ENCODE peak calls at places on chromosomes 6 and 20, in eight cellular contexts. G is NCI-H446 treated with DMSO at 0.1 percent for 48 hours; A is naive thymus-derived CD8-positive, alpha-beta T cell; U is fibroblast of the conjunctiva; R is left ventricle myocardium inferior; O is Caki2; Y is NCI-H2029 treated with DMSO at 0.1 percent for 48 hours; F is DMS 273 treated with DMSO at 0.1 percent for 48 hours. W is an unnamed sample.

GRCh38 chr20:41095110-41095969 is 42.0 kb upstream of the PLCG1 start:
- DNase-seq in G (no peak), A (peak; percentile 27), U (peak; percentile 58), R (peak; percentile 43), O (peak; percentile 49), Y (peak; percentile 36), F (peak; percentile 5), W (peak; percentile 68)

GRCh38 chr6:68080074-68080473 is 555.0 kb upstream of the ADGRB3 start:
- DNase-seq in G (no peak), A (no peak), U (no peak), R (no peak), O (no peak), Y (no peak), F (no peak), W (no peak)

GRCh38 chr6:122284848-122285247 is 114.6 kb upstream of the HSF2 start:
- DNase-seq in G (no peak), A (no peak), U (no peak), R (no peak), O (no peak), Y (no peak), F (no peak), W (no peak)

GRCh38 chr6:18492957-18493356 is 105.8 kb downstream of the RNF144B start:
- DNase-seq in G (no peak), A (no peak), U (no peak), R (no peak), O (peak; percentile 94), Y (no peak), F (no peak), W (no peak)

GRCh38 chr6:106084973-106085686 is 1.0 kb upstream of the PRDM1 start:
- DNase-seq in G (no peak), A (no peak), U (no peak), R (no peak), O (peak; percentile 27), Y (peak; percentile 9), F (no peak), W (no peak)

GRCh38 chr6:120274547-120274946 is 925.0 kb upstream of the MAN1A1 start:
- DNase-seq in G (no peak), A (no peak), U (no peak), R (no peak), O (no peak), Y (no peak), F (no peak), W (no peak)

GRCh38 chr6:64074981-64075380 is 439.4 kb downstream of the PHF3 start:
- DNase-seq in G (no peak), A (no peak), U (no peak), R (no peak), O (no peak), Y (no peak), F (no peak), W (no peak)

GRCh38 chr6:21870071-21870729 is 276.6 kb downstream of the SOX4 start:
- DNase-seq in G (peak; percentile 77), A (no peak), U (no peak), R (no peak), O (no peak), Y (no peak), F (no peak), W (no peak)

GRCh38 chr20:57529810-57530209 is 4.9 kb upstream of the CTCFL start:
- DNase-seq in G (no peak), A (no peak), U (no peak), R (no peak), O (no peak), Y (no peak), F (no peak), W (no peak)

GRCh38 chr20:45890077-45890996 is 671 bp downstream of the NEURL2 start:
- DNase-seq in G (no peak), A (peak; percentile 33), U (peak; percentile 79), R (peak; percentile 85), O (no peak), Y (peak; percentile 12), F (no peak), W (peak; percentile 72)

GRCh38 chr6:159875194-159875593 is 15.6 kb upstream of the MAS1 start:
- DNase-seq in G (no peak), A (no peak), U (no peak), R (no peak), O (no peak), Y (peak; percentile 37), F (no peak), W (no peak)

GRCh38 chr6:29685718-29686326 is 4.9 kb upstream of the ZFP57 start:
- DNase-seq in G (no peak), A (no peak), U (no peak), R (peak; percentile 37), O (no peak), Y (no peak), F (no peak), W (peak; percentile 9)

GRCh38 chr6:31092769-31093505 is 19.4 kb downstream of the C6orf15 start:
- DNase-seq in G (no peak), A (no peak), U (no peak), R (no peak), O (no peak), Y (no peak), F (no peak), W (no peak)

GRCh38 chr6:166173292-166173951 is 5.8 kb upstream of the TBXT start:
- DNase-seq in G (no peak), A (no peak), U (no peak), R (no peak), O (no peak), Y (peak; percentile 68), F (no peak), W (no peak)

GRCh38 chr20:61263938-61264337 is 11.9 kb downstream of the CDH4 start:
- DNase-seq in G (no peak), A (no peak), U (no peak), R (no peak), O (no peak), Y (no peak), F (no peak), W (no peak)

GRCh38 chr6:124780621-124781020 is 181.6 kb upstream of the RNF217 start:
- DNase-seq in G (no peak), A (no peak), U (no peak), R (no peak), O (peak; percentile 66), Y (no peak), F (no peak), W (no peak)

GRCh38 chr20:22925613-22925983 is 109.5 kb upstream of the SSTR4 start:
- DNase-seq in G (no peak), A (no peak), U (no peak), R (no peak), O (no peak), Y (no peak), F (no peak), W (no peak)

GRCh38 chr20:50572922-50573777 is 63.0 kb downstream of the PTPN1 start:
- DNase-seq in G (peak; percentile 98), A (no peak), U (peak; percentile 85), R (peak; percentile 60), O (no peak), Y (peak; percentile 94), F (peak; percentile 90), W (peak; percentile 87)

GRCh38 chr6:124132256-124132655 is 328.6 kb downstream of the NKAIN2 start:
- DNase-seq in G (no peak), A (no peak), U (no peak), R (no peak), O (no peak), Y (peak; percentile 73), F (no peak), W (no peak)

GRCh38 chr20:50019466-50020256 is 36.9 kb downstream of the SNAI1 start:
- DNase-seq in G (peak; percentile 75), A (no peak), U (no peak), R (peak; percentile 46), O (no peak), Y (no peak), F (no peak), W (peak; percentile 73)

GRCh38 chr20:18571578-18571977 is 4.3 kb downstream of the SMIM26 start:
- DNase-seq in G (no peak), A (no peak), U (no peak), R (no peak), O (no peak), Y (no peak), F (no peak), W (no peak)

GRCh38 chr6:144036064-144036873 is 28.2 kb upstream of the PLAGL1 start:
- DNase-seq in G (no peak), A (no peak), U (peak; percentile 61), R (no peak), O (no peak), Y (no peak), F (no peak), W (peak; percentile 23)

GRCh38 chr6:1624848-1625341 is 15.2 kb downstream of the FOXC1 start:
- DNase-seq in G (no peak), A (no peak), U (no peak), R (no peak), O (no peak), Y (no peak), F (no peak), W (no peak)

GRCh38 chr6:137723273-137724017 is 143.6 kb upstream of the TNFAIP3 start:
- DNase-seq in G (no peak), A (no peak), U (no peak), R (no peak), O (no peak), Y (no peak), F (no peak), W (no peak)

GRCh38 chr6:97306946-97307345 is 23.9 kb upstream of the MMS22L start:
- DNase-seq in G (no peak), A (no peak), U (no peak), R (no peak), O (no peak), Y (no peak), F (no peak), W (no peak)

GRCh38 chr6:42960243-42961019 is at the start of gene GNMT:
- DNase-seq in G (no peak), A (peak; percentile 43), U (no peak), R (peak; percentile 68), O (no peak), Y (peak; percentile 51), F (peak; percentile 25), W (peak; percentile 55)

GRCh38 chr6:80547827-80548226 is 441.4 kb downstream of the BCKDHB start:
- DNase-seq in G (no peak), A (no peak), U (peak; percentile 76), R (no peak), O (peak; percentile 10), Y (no peak), F (no peak), W (no peak)

GRCh38 chr6:12048609-12049008 is 36.5 kb downstream of the HIVEP1 start:
- DNase-seq in G (no peak), A (no peak), U (no peak), R (no peak), O (no peak), Y (no peak), F (no peak), W (no peak)

GRCh38 chr6:161143663-161144430 is 130.0 kb downstream of the AGPAT4 start:
- DNase-seq in G (no peak), A (no peak), U (no peak), R (no peak), O (no peak), Y (no peak), F (no peak), W (no peak)

GRCh38 chr6:134166529-134167221 is 114.3 kb upstream of the SLC2A12 start:
- DNase-seq in G (no peak), A (no peak), U (no peak), R (no peak), O (no peak), Y (no peak), F (no peak), W (no peak)

GRCh38 chr6:26457407-26457795 is 354 bp upstream of the BTN2A1 start:
- DNase-seq in G (no peak), A (no peak), U (no peak), R (peak; percentile 16), O (no peak), Y (no peak), F (peak; percentile 61), W (peak; percentile 64)

GRCh38 chr20:7770578-7770977 is 169.7 kb downstream of the HAO1 start:
- DNase-seq in G (no peak), A (no peak), U (no peak), R (no peak), O (no peak), Y (peak; percentile 65), F (no peak), W (no peak)

GRCh38 chr6:87045521-87046075 is 49.3 kb downstream of the CGA start:
- DNase-seq in G (no peak), A (no peak), U (no peak), R (no peak), O (no peak), Y (no peak), F (no peak), W (no peak)

GRCh38 chr6:170031684-170032121 is 259.2 kb downstream of the DLL1 start:
- DNase-seq in G (no peak), A (no peak), U (no peak), R (peak; percentile 11), O (no peak), Y (no peak), F (no peak), W (no peak)

W was measured in adrenal gland.